ENCODE peak calls at places on chromosomes 16 and 17, in seven cellular contexts. N, K, Q, H, D, B and L are unnamed samples.
A peak's percentile ranks its signal among the peaks of the same experiment; 100 is the strongest.

GRCh38 chr17:38657824-38658740 is 16.7 kb downstream of the EPOP start:
- DNase-seq in N (no peak), K (no peak), Q (no peak), H (no peak), D (no peak), B (no peak), L (no peak)

GRCh38 chr16:10683160-10683559 is 11.6 kb downstream of the TEKT5 start:
- DNase-seq in N (no peak), K (no peak), Q (no peak), H (no peak), D (no peak), B (no peak), L (no peak)

GRCh38 chr17:57672205-57672632 is 72.9 kb downstream of the CCDC182 start:
- DNase-seq in N (no peak), K (peak; percentile 60), Q (no peak), H (no peak), D (no peak), B (peak; percentile 76), L (no peak)

GRCh38 chr16:10594312-10594950 is 14.0 kb upstream of the EMP2 start:
- DNase-seq in N (peak; percentile 17), K (no peak), Q (peak; percentile 81), H (no peak), D (no peak), B (peak; percentile 97), L (no peak)

GRCh38 chr16:56800355-56800754 is 64.7 kb upstream of the SLC12A3 start:
- DNase-seq in N (no peak), K (peak; percentile 50), Q (no peak), H (no peak), D (no peak), B (no peak), L (no peak)

GRCh38 chr16:14298374-14299122 is 227.4 kb downstream of the MRTFB start:
- DNase-seq in N (no peak), K (no peak), Q (no peak), H (no peak), D (no peak), B (no peak), L (no peak)

GRCh38 chr16:72677662-72678447 is 370.1 kb downstream of the ZFHX3 start:
- DNase-seq in N (no peak), K (peak; percentile 66), Q (no peak), H (no peak), D (no peak), B (peak; percentile 41), L (no peak)

GRCh38 chr16:17144431-17144830 is 326.3 kb downstream of the XYLT1 start:
- DNase-seq in N (no peak), K (no peak), Q (no peak), H (no peak), D (no peak), B (no peak), L (no peak)

GRCh38 chr17:49505854-49506253 is 10.8 kb downstream of the NGFR start:
- DNase-seq in N (no peak), K (no peak), Q (no peak), H (no peak), D (no peak), B (no peak), L (no peak)

GRCh38 chr17:38431343-38432145 is 3.3 kb downstream of the ARHGAP23 start:
- DNase-seq in N (no peak), K (no peak), Q (no peak), H (no peak), D (no peak), B (no peak), L (no peak)

GRCh38 chr17:64254755-64255154 is 8.3 kb downstream of the TEX2 start:
- DNase-seq in N (peak; percentile 43), K (no peak), Q (no peak), H (no peak), D (no peak), B (no peak), L (no peak)

GRCh38 chr17:8581002-8581658 is 49.4 kb downstream of the MYH10 start:
- DNase-seq in N (no peak), K (no peak), Q (no peak), H (no peak), D (peak; percentile 39), B (peak; percentile 96), L (peak; percentile 38)

GRCh38 chr17:36591434-36592315 is at the start of gene DHRS11:
- DNase-seq in N (peak; percentile 90), K (peak; percentile 75), Q (peak; percentile 73), H (peak; percentile 75), D (peak; percentile 95), B (peak; percentile 53), L (peak; percentile 98)

GRCh38 chr17:44677136-44677535 is 12.4 kb downstream of the CCDC43 start:
- DNase-seq in N (no peak), K (peak; percentile 34), Q (no peak), H (no peak), D (no peak), B (no peak), L (no peak)

DNA sequence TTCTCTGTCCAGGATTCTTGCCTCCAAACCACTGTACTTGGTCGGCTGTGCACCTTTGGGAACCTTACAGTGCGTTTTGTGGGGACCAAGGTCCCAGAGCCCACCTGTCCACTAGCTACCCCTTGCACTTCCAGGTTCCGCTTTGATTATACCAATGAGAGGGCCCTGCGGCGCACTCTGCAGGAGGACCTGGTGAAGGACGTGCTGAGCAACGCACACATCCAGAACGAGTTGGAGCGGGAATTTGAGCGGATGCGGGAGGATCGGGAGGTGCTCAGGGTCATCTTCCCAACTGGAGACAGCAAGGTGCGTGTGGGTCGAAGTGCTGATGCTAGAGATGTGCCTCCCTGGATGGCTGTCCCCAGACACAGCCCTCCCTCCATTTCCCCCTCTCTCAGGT is 18.8 kb downstream of the POLR2A start:
- DNase-seq in N (peak; percentile 41), K (no peak), Q (no peak), H (no peak), D (no peak), B (no peak), L (no peak)
- TF ChIP-seq CTCF in N (no peak), K (peak; percentile 48), Q (no peak), H (peak; percentile 26), D (peak; percentile 11), B (peak; percentile 13), L (peak; percentile 3)

GRCh38 chr17:59530561-59530960 is 34.8 kb upstream of the DHX40 start:
- DNase-seq in N (no peak), K (no peak), Q (no peak), H (no peak), D (no peak), B (no peak), L (no peak)

GRCh38 chr17:59533694-59534093 is 31.7 kb upstream of the DHX40 start:
- DNase-seq in N (no peak), K (no peak), Q (no peak), H (no peak), D (no peak), B (no peak), L (no peak)

GRCh38 chr17:59538195-59538909 is 27.1 kb upstream of the DHX40 start:
- DNase-seq in N (no peak), K (no peak), Q (no peak), H (no peak), D (no peak), B (no peak), L (no peak)

DNA sequence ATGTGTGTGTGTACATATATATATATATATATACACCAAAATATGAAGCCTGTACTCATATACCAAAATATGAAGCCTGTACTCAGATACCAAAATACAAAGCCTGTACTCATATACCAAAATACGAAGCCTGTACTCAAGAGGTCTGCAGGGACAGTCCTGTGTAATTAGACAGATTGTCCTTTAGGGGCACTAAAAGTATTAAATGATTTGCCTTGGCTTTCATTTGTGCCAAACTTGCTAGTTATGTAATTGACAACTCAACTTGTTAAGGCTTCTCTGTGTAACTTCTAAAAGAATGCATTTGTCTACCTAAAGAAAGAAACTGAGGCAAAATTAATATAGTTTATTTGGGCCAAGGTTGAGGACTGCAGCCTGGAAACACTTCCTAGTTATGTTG is 30.8 kb upstream of the DHX40 start:
- DNase-seq in N (no peak), K (peak; percentile 13), Q (no peak), H (no peak), D (no peak), B (no peak), L (no peak)
- TF ChIP-seq CTCF in N (no peak), K (no peak), Q (no peak), H (no peak), D (no peak), B (no peak), L (no peak)

DNA sequence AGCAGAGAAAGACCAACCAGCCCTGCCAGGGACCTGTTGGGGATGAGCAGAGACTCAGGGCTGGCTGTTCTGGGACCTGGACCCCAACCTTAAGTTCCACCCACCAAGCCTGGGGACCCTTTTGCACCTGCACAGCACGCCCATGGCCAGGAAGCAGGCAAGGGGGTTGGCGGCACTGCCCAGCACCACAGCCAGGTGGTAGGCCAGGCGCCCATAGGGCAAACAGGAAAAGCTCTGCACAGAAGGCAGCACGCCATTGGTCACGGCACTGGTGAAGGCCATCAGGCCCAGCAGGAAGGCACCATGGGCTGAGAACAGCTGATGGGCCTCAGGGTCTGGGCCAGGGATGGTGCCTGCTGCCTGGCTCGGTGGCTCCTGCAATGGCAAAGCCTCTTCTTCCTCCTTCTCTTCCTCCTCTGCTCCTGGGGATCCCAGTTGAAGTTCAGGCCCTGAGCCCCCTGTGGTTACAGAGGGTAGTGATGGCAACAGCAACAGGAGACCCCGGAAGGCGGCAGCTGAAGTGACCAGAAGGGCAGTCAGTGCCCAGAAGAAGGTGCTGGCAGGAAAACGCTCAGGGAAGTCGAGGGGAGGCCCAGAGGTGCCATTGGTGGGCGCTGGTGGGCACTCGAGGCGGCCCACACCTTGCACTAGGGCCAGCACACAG is 1.7 kb downstream of the SLC52A1 start:
- DNase-seq in N (no peak), K (no peak), Q (no peak), H (no peak), D (no peak), B (no peak), L (no peak)
- TF ChIP-seq CTCF in N (no peak), K (no peak), Q (no peak), H (no peak), D (no peak), B (no peak), L (no peak)

GRCh38 chr16:58243528-58244004 is 45.7 kb upstream of the CSNK2A2 start:
- DNase-seq in N (peak; percentile 42), K (no peak), Q (no peak), H (peak; percentile 77), D (peak; percentile 73), B (peak; percentile 90), L (peak; percentile 76)
- TF ChIP-seq CTCF in N (no peak), K (no peak), Q (no peak), H (peak; percentile 41), D (no peak), B (peak; percentile 16), L (no peak)

DNA sequence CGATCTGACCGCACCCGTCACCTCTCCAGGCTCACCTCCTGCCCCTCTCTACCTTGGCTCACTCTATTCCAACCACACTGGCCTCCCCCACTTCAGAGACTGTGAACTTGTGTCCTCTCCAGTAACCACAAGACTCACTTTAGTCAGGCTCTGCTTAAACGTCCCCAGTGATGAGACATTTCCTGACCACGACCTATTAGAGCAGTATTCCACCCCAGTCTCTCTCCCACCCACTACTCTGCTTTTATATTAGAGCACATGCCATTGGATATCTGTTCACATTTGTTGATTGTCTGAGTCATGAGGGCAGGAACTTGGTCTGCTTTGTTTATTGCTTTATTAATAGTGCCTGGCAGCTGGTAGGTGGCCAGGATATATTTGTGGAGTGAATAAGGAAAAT is 20.1 kb downstream of the COX11 start:
- DNase-seq in N (no peak), K (peak; percentile 98), Q (no peak), H (no peak), D (no peak), B (peak; percentile 86), L (no peak)
- TF ChIP-seq CTCF in N (no peak), K (no peak), Q (no peak), H (no peak), D (no peak), B (no peak), L (no peak)